ENCODE peak calls at places on chromosomes 16 and 17, in eight cellular contexts. C is HS-27A; E is activated effector memory CD4-positive, alpha-beta T cell treated with Interleukin-2 at 50 U/mL for 16 hours; S is lower leg skin; I is GM03348; G is transverse colon; Y is cardiac fibroblast; U is activated CD8-positive, alpha-beta memory T cell treated with anti-CD3 and anti-CD28 coated beads, Interleukin-2, amount 50 U/mL, for 48 hours. R is an unnamed sample.

GRCh38 chr17:15269690-15270089 is 4.6 kb upstream of the PMP22 start:
- DNase-seq in C (no peak), E (no peak), S (no peak), I (no peak), G (no peak), Y (peak; percentile 75), U (no peak), R (no peak)

GRCh38 chr16:88804552-88805339 is 1.2 kb downstream of the CDT1 start:
- DNase-seq in C (no peak), E (no peak), S (peak; percentile 87), I (no peak), G (no peak), Y (no peak), U (no peak), R (no peak)

GRCh38 chr17:78781339-78782304 is at the start of gene CYTH1:
- DNase-seq in C (peak; percentile 2), E (no peak), S (peak; percentile 93), I (peak; percentile 48), G (peak; percentile 59), Y (peak; percentile 28), U (peak; percentile 80), R (no peak)

GRCh38 chr17:76036497-76037380 is 9.6 kb upstream of the EVPL start:
- DNase-seq in C (no peak), E (no peak), S (no peak), I (no peak), G (peak; percentile 41), Y (peak; percentile 5), U (no peak), R (no peak)

GRCh38 chr17:80780381-80781187 is 211.1 kb upstream of the CHMP6 start:
- DNase-seq in C (no peak), E (no peak), S (no peak), I (no peak), G (no peak), Y (no peak), U (no peak), R (no peak)

GRCh38 chr16:25914357-25914962 is 222.7 kb downstream of the HS3ST4 start:
- DNase-seq in C (no peak), E (no peak), S (no peak), I (no peak), G (no peak), Y (no peak), U (no peak), R (no peak)

GRCh38 chr17:74738051-74738996 is 1.3 kb downstream of the RAB37 start:
- DNase-seq in C (no peak), E (peak; percentile 77), S (no peak), I (no peak), G (peak; percentile 76), Y (peak; percentile 53), U (peak; percentile 85), R (no peak)

GRCh38 chr17:61325382-61326073 is 74.1 kb upstream of the TBX2 start:
- DNase-seq in C (no peak), E (no peak), S (no peak), I (peak; percentile 27), G (no peak), Y (no peak), U (no peak), R (no peak)

GRCh38 chr17:37131064-37131463 is 182.3 kb downstream of the AATF start:
- DNase-seq in C (peak; percentile 0), E (no peak), S (no peak), I (no peak), G (no peak), Y (peak; percentile 39), U (no peak), R (no peak)

GRCh38 chr17:72090108-72090507 is 30.7 kb upstream of the SOX9 start:
- DNase-seq in C (no peak), E (no peak), S (no peak), I (no peak), G (no peak), Y (peak; percentile 43), U (no peak), R (no peak)

GRCh38 chr17:59719526-59719925 is 12.1 kb downstream of the VMP1 start:
- DNase-seq in C (no peak), E (no peak), S (no peak), I (no peak), G (no peak), Y (no peak), U (no peak), R (no peak)

GRCh38 chr16:67244387-67245188 is 2.7 kb downstream of the FHOD1 start:
- DNase-seq in C (peak; percentile 71), E (peak; percentile 65), S (peak; percentile 93), I (peak; percentile 88), G (peak; percentile 76), Y (peak; percentile 87), U (peak; percentile 83), R (no peak)

GRCh38 chr16:29860218-29860617 is 2.8 kb downstream of the CDIPT start:
- DNase-seq in C (no peak), E (no peak), S (no peak), I (no peak), G (no peak), Y (no peak), U (no peak), R (no peak)

R was measured in Panc1.